ENCODE peak calls at places on chromosome 1, in seven cellular contexts. E is NAMALWA, S is fibroblast of the conjunctiva, K is transverse colon, J is M059J, L is 8988T, Z is ELR. P is an unnamed sample.

GRCh38 chr1:226424228-226425003 is 16.5 kb upstream of the PARP1 start:
- DNase-seq in Z (peak), K (no peak), S (no peak), J (peak), E (peak), L (peak), P (no peak)

GRCh38 chr1:229884765-229885164 is 182.3 kb upstream of the GALNT2 start:
- DNase-seq in Z (no peak), S (no peak), K (no peak), E (no peak), J (no peak), L (peak), P (peak)

GRCh38 chr1:99438656-99439055 is 174.4 kb downstream of the PLPPR4 start:
- DNase-seq in S (no peak), Z (peak), J (peak), K (no peak), E (no peak), L (no peak), P (no peak)

GRCh38 chr1:185679220-185679619 is 55.0 kb upstream of the HMCN1 start:
- DNase-seq in K (no peak), S (no peak), Z (no peak), L (no peak), E (no peak), J (no peak), P (no peak)

GRCh38 chr1:173420330-173420806 is 56.8 kb upstream of the PRDX6 start:
- DNase-seq in J (peak), E (peak), Z (peak), L (peak), S (peak), K (peak), P (peak)

GRCh38 chr1:226938903-226939438 is 1.1 kb upstream of the COQ8A start:
- DNase-seq in K (no peak), Z (peak), L (no peak), S (peak), E (no peak), J (peak), P (no peak)

GRCh38 chr1:8727809-8728213 is 89.6 kb downstream of the RERE start:
- DNase-seq in Z (no peak), L (no peak), K (no peak), J (no peak), E (peak), S (peak), P (peak)

GRCh38 chr1:19676438-19676922 is 11.8 kb downstream of the HTR6 start:
- DNase-seq in J (peak), L (no peak), Z (peak), E (peak), S (peak), K (peak), P (peak)

GRCh38 chr1:77509898-77510297 is 172.6 kb downstream of the ZZZ3 start:
- DNase-seq in K (no peak), S (no peak), J (no peak), Z (no peak), L (no peak), E (no peak), P (no peak)

GRCh38 chr1:8061673-8062386 is 35.7 kb upstream of the ERRFI1 start:
- DNase-seq in L (no peak), K (no peak), E (no peak), J (peak), Z (peak), S (no peak), P (no peak)

GRCh38 chr1:156319664-156320063 is 18.4 kb downstream of the CCT3 start:
- DNase-seq in S (no peak), K (no peak), L (no peak), J (peak), E (peak), Z (peak), P (no peak)

GRCh38 chr1:208071425-208072031 is 160.6 kb upstream of the CD34 start:
- DNase-seq in L (no peak), S (no peak), J (peak), E (no peak), Z (no peak), K (no peak), P (no peak)

GRCh38 chr1:2227341-2228156 is 570 bp upstream of the SKI start:
- DNase-seq in S (peak), J (peak), E (peak), Z (peak), K (peak), L (peak), P (peak)

GRCh38 chr1:93322349-93322748 is 23.4 kb upstream of the DR1 start:
- DNase-seq in K (no peak), J (no peak), E (no peak), Z (no peak), S (no peak), L (no peak), P (peak)

GRCh38 chr1:201405484-201405831 is 6.3 kb upstream of the LAD1 start:
- DNase-seq in J (peak), Z (no peak), K (peak), E (no peak), S (no peak), L (no peak), P (peak)

GRCh38 chr1:186802388-186802787 is 26.4 kb upstream of the PLA2G4A start:
- DNase-seq in S (no peak), L (no peak), J (no peak), K (no peak), E (no peak), Z (no peak), P (no peak)

GRCh38 chr1:85259866-85260345 is 444 bp upstream of the C1orf52 start:
- DNase-seq in S (peak), J (peak), Z (peak), E (no peak), L (no peak), K (no peak), P (no peak)

GRCh38 chr1:84892657-84893618 is at the start of gene LPAR3:
- DNase-seq in S (no peak), J (peak), L (peak), E (no peak), Z (peak), K (peak), P (peak)

GRCh38 chr1:226618380-226618779 is 69.8 kb downstream of the STUM start:
- DNase-seq in S (no peak), L (no peak), Z (no peak), K (no peak), J (no peak), E (no peak), P (no peak)

GRCh38 chr1:36369061-36369470 is 16.7 kb downstream of the STK40 start:
- DNase-seq in E (peak), J (peak), K (peak), Z (peak), L (peak), S (no peak), P (peak)

GRCh38 chr1:31503581-31503980 is 72.7 kb upstream of the TINAGL1 start:
- DNase-seq in S (no peak), L (no peak), E (no peak), J (no peak), K (no peak), Z (no peak), P (no peak)

GRCh38 chr1:184524248-184524647 is 137.4 kb downstream of the C1orf21 start:
- DNase-seq in Z (peak), J (peak), S (peak), K (no peak), E (no peak), L (no peak), P (no peak)

GRCh38 chr1:191608367-191608766 is 549.9 kb upstream of the RGS18 start:
- DNase-seq in K (no peak), Z (peak), J (no peak), L (no peak), S (no peak), E (peak), P (no peak)

GRCh38 chr1:66925944-66926343 is 1.2 kb downstream of the MIER1 start:
- DNase-seq in E (no peak), K (no peak), L (no peak), S (no peak), J (no peak), Z (peak), P (no peak)

GRCh38 chr1:217026506-217026905 is 303.3 kb upstream of the ESRRG start:
- DNase-seq in K (no peak), S (no peak), L (no peak), E (no peak), Z (peak), J (peak), P (no peak)

GRCh38 chr1:225817611-225818061 is 7.7 kb downstream of the EPHX1 start:
- DNase-seq in J (peak), Z (peak), K (peak), E (no peak), L (no peak), S (peak), P (peak)

GRCh38 chr1:17204546-17205440 is at the start of gene PADI1:
- DNase-seq in S (no peak), L (no peak), K (no peak), Z (no peak), E (no peak), J (no peak), P (no peak)

GRCh38 chr1:202130816-202131522 is 8.3 kb downstream of the GPR37L1 start:
- DNase-seq in E (no peak), L (no peak), S (no peak), J (no peak), Z (no peak), K (no peak), P (no peak)

GRCh38 chr1:186983327-186983726 is 154.6 kb downstream of the PLA2G4A start:
- DNase-seq in E (no peak), L (no peak), K (peak), Z (no peak), S (peak), J (no peak), P (no peak)

GRCh38 chr1:199685369-199685768 is 342.1 kb upstream of the NR5A2 start:
- DNase-seq in K (no peak), S (no peak), Z (peak), L (no peak), J (peak), E (no peak), P (no peak)

GRCh38 chr1:231376875-231377549 is 38.9 kb downstream of the SPRTN start:
- DNase-seq in S (no peak), Z (peak), E (no peak), J (peak), K (no peak), L (no peak), P (no peak)

P was measured in body of pancreas.